ENCODE peak calls at places on chromosomes 2 and 18, in ten cellular contexts. J, Y, K, M, C, L, Z, X, U and Q are unnamed samples.

GRCh38 chr2:54613794-54614257 is 109.6 kb upstream of the EML6 start:
- DNase-seq in U (no peak), K (peak; percentile 87), J (peak; percentile 87), X (no peak), C (no peak), Z (no peak), L (no peak), Y (peak; percentile 36), M (no peak), Q (peak; percentile 89)

GRCh38 chr18:8031496-8031895 is 464.4 kb downstream of the PTPRM start:
- DNase-seq in M (no peak), U (no peak), L (no peak), K (no peak), C (no peak), Y (no peak), X (no peak), Z (no peak), J (no peak), Q (no peak)

GRCh38 chr2:168030862-168031624 is 216.4 kb downstream of the STK39 start:
- DNase-seq in L (no peak), Z (no peak), J (peak; percentile 93), X (peak; percentile 18), U (no peak), K (peak; percentile 88), Y (no peak), C (no peak), M (no peak), Q (peak; percentile 76)

GRCh38 chr18:26462304-26462703 is 86.0 kb downstream of the KCTD1 start:
- DNase-seq in C (no peak), U (no peak), L (no peak), Y (no peak), M (no peak), J (no peak), K (no peak), X (no peak), Z (no peak), Q (no peak)

GRCh38 chr18:27887711-27888495 is 289.0 kb downstream of the CDH2 start:
- DNase-seq in C (no peak), Z (no peak), J (no peak), X (no peak), M (no peak), K (peak; percentile 39), Y (no peak), U (no peak), L (no peak), Q (no peak)

GRCh38 chr2:148887349-148888002 is 12.4 kb downstream of the KIF5C start:
- DNase-seq in X (no peak), C (no peak), M (no peak), L (no peak), Y (no peak), Z (no peak), J (no peak), K (no peak), U (no peak), Q (no peak)

GRCh38 chr2:127408004-127408806 is 10.0 kb upstream of the PROC start:
- DNase-seq in U (peak; percentile 97), L (peak; percentile 89), Z (peak; percentile 80), Y (peak; percentile 97), M (peak; percentile 91), C (peak; percentile 95), K (peak; percentile 86), J (peak; percentile 92), X (peak; percentile 90), Q (peak; percentile 68)

GRCh38 chr2:239762742-239763269 is 262.3 kb downstream of the NDUFA10 start:
- DNase-seq in L (no peak), C (no peak), K (no peak), U (peak; percentile 52), Y (no peak), M (no peak), X (no peak), J (no peak), Z (no peak), Q (no peak)

GRCh38 chr2:208025814-208026184 is 472 bp upstream of the PLEKHM3 start:
- DNase-seq in U (peak; percentile 78), Z (no peak), L (no peak), C (no peak), J (peak; percentile 23), X (peak; percentile 21), M (no peak), K (no peak), Y (no peak), Q (no peak)

GRCh38 chr18:13684546-13684945 is 41.8 kb downstream of the FAM210A start:
- DNase-seq in M (no peak), Y (no peak), C (no peak), L (no peak), J (peak; percentile 44), X (no peak), Z (no peak), K (no peak), U (no peak), Q (no peak)

GRCh38 chr2:73337828-73338227 is 44.5 kb upstream of the EGR4 start:
- DNase-seq in Z (no peak), Y (no peak), X (no peak), L (no peak), K (no peak), M (no peak), U (no peak), C (no peak), J (no peak), Q (no peak)

GRCh38 chr2:37232131-37232933 is 874 bp downstream of the NDUFAF7 start:
- DNase-seq in J (no peak), Z (no peak), K (peak; percentile 76), X (peak; percentile 27), Y (peak; percentile 9), L (no peak), C (no peak), U (peak; percentile 79), M (peak; percentile 10), Q (no peak)

GRCh38 chr2:107717666-107718065 is 109.0 kb upstream of the RGPD4 start:
- DNase-seq in U (no peak), L (no peak), X (no peak), K (no peak), Z (no peak), C (no peak), Y (no peak), M (no peak), J (no peak), Q (no peak)

GRCh38 chr2:234111523-234111922 is 61.0 kb downstream of the SPP2 start:
- DNase-seq in C (no peak), J (no peak), Y (peak; percentile 33), U (no peak), L (no peak), K (peak; percentile 63), M (no peak), Z (no peak), X (no peak), Q (no peak)

GRCh38 chr2:234110219-234110618 is 59.7 kb downstream of the SPP2 start:
- DNase-seq in X (no peak), C (no peak), Z (no peak), M (no peak), K (no peak), L (no peak), U (no peak), Y (no peak), J (no peak), Q (no peak)

GRCh38 chr2:234121999-234122398 is 71.5 kb downstream of the SPP2 start:
- DNase-seq in L (no peak), Z (no peak), Y (no peak), X (no peak), M (no peak), C (no peak), K (no peak), J (no peak), U (no peak), Q (no peak)

DNA sequence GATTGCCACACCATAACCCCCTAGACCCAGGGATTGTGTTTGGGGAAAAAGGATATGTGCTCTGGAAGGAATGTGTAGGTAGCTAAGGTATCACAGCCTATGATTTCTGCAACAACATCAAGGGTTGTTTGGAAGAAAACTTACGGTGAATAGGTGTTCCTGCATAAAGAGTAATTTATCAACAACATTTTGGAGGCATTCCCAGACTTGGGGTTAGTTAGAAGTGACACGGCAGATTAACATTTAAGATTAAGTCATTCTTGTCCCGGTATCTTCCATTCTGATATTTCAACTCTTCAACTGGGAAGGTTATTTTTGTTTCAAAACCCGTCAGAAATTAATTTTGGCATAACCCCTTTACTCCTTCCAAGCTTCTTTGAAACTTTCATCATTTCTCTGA is 65.5 kb downstream of the SPP2 start:
- DNase-seq in K (peak; percentile 69), X (no peak), J (no peak), M (no peak), C (no peak), L (no peak), U (no peak), Y (no peak), Z (no peak), Q (no peak)
- TF ChIP-seq CTCF in K (no peak), X (no peak), J (no peak), M (no peak), C (no peak), L (no peak), U (no peak), Y (no peak), Z (no peak), Q (no peak)

GRCh38 chr2:238152811-238153688 is 5.7 kb upstream of the ERFE start:
- DNase-seq in Y (no peak), Z (no peak), K (no peak), C (no peak), U (no peak), J (no peak), M (no peak), X (no peak), L (no peak), Q (no peak)
- TF ChIP-seq CTCF in Y (peak; percentile 41), Z (no peak), K (peak; percentile 8), C (no peak), U (no peak), J (no peak), M (no peak), X (no peak), L (no peak), Q (peak; percentile 43)

GRCh38 chr2:189287982-189288494 is 108.5 kb upstream of the COL5A2 start:
- DNase-seq in K (peak; percentile 88), U (no peak), X (peak; percentile 22), C (no peak), Y (peak; percentile 12), Z (no peak), J (peak; percentile 95), M (no peak), L (no peak), Q (peak; percentile 70)
- TF ChIP-seq CTCF in K (peak; percentile 42), U (peak; percentile 31), X (peak; percentile 41), C (no peak), Y (no peak), Z (no peak), J (peak; percentile 49), M (peak; percentile 50), L (peak; percentile 72), Q (peak; percentile 38)

DNA sequence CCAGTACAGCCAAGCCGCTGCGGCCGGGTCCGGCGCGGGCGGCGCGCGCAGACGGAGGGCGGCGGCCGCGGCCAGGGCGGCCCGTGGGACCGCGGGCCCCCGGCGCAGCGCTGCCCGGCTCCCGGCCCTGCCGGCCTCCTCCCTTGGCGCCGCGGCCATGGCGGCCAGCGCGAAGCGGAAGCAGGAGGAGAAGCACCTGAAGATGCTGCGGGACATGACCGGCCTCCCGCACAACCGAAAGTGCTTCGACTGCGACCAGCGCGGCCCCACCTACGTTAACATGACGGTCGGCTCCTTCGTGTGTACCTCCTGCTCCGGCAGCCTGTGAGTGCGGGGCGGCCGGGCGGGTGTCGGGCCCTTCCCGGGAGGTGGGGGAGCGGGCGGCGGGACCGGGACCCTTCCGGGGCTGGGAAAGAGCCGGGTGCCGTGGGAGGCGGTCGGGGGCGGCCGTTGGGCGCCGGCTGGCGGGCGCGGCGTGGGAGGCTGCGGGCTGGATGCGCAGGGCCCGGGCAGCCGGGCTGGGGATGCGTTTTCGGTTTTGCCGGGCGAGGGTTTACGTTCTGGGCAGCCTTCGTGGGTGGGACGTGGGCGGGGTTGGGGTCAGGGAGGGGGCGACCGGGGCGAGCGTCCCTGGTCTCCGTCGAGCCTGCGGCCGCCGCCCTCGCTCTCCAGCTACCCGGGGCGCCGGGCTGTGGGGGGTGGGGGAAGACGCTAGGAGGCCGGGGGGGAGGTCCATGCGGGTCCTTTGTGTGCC is 486 bp downstream of the AGFG1 start:
- DNase-seq in U (peak; percentile 91), J (peak; percentile 42), Z (no peak), K (no peak), C (peak; percentile 46), Y (peak; percentile 70), X (peak; percentile 78), M (peak; percentile 19), L (no peak), Q (no peak)
- TF ChIP-seq CTCF in U (no peak), J (no peak), Z (no peak), K (no peak), C (no peak), Y (no peak), X (no peak), M (no peak), L (no peak), Q (no peak)